ENCODE peak calls at places on chromosomes 13 and 19, in nine cellular contexts. L, J, M, G, P, N, I, A and K are unnamed samples.
A peak's percentile ranks its signal among the peaks of the same experiment; 100 is the strongest.

GRCh38 chr19:14775855-14776254 is 2.5 kb downstream of the ADGRE2 start:
- DNase-seq in L (no peak), J (no peak), M (peak; percentile 31), G (no peak), P (no peak), N (no peak), I (peak; percentile 17), A (no peak), K (no peak)

GRCh38 chr13:81184556-81185265 is 843.8 kb upstream of the SPRY2 start:
- DNase-seq in L (no peak), J (no peak), M (no peak), G (no peak), P (no peak), N (no peak), I (no peak), A (no peak), K (no peak)

GRCh38 chr13:112733661-112734379 is 44.0 kb downstream of the ATP11A start:
- DNase-seq in L (no peak), J (no peak), M (peak; percentile 84), G (no peak), P (no peak), N (no peak), I (no peak), A (no peak), K (no peak)

GRCh38 chr13:25455146-25455545 is 83.4 kb downstream of the ATP8A2 start:
- DNase-seq in L (no peak), J (no peak), M (no peak), G (no peak), P (no peak), N (no peak), I (no peak), A (no peak), K (no peak)

GRCh38 chr13:32883501-32883900 is 132.7 kb upstream of the KL start:
- DNase-seq in L (peak; percentile 20), J (no peak), M (no peak), G (peak; percentile 26), P (no peak), N (no peak), I (no peak), A (no peak), K (no peak)

GRCh38 chr13:20446900-20447299 is 78.8 kb downstream of the CRYL1 start:
- DNase-seq in L (no peak), J (no peak), M (no peak), G (no peak), P (no peak), N (no peak), I (no peak), A (no peak), K (no peak)

GRCh38 chr13:64274481-64275217 is 2859.0 kb upstream of the PCDH20 start:
- DNase-seq in L (no peak), J (no peak), M (no peak), G (no peak), P (no peak), N (no peak), I (no peak), A (no peak), K (no peak)

GRCh38 chr19:39310558-39311311 is 9.9 kb downstream of the LRFN1 start:
- DNase-seq in L (no peak), J (no peak), M (peak; percentile 78), G (no peak), P (no peak), N (no peak), I (no peak), A (no peak), K (no peak)

GRCh38 chr19:35223084-35223790 is 5.3 kb downstream of the FAM187B start:
- DNase-seq in L (no peak), J (no peak), M (no peak), G (no peak), P (no peak), N (no peak), I (no peak), A (no peak), K (no peak)

GRCh38 chr19:35206379-35206778 is 22.2 kb downstream of the FAM187B start:
- DNase-seq in L (no peak), J (no peak), M (no peak), G (no peak), P (no peak), N (peak; percentile 79), I (peak; percentile 46), A (no peak), K (peak; percentile 58)

GRCh38 chr19:23762884-23763711 is 4.4 kb upstream of the ZNF681 start:
- DNase-seq in L (no peak), J (peak; percentile 86), M (peak; percentile 94), G (peak; percentile 92), P (peak; percentile 92), N (peak; percentile 83), I (peak; percentile 93), A (peak; percentile 28), K (peak; percentile 74)

GRCh38 chr19:57935731-57936130 is 529 bp upstream of the ZNF418 start:
- DNase-seq in L (no peak), J (no peak), M (no peak), G (no peak), P (no peak), N (no peak), I (no peak), A (no peak), K (no peak)

DNA sequence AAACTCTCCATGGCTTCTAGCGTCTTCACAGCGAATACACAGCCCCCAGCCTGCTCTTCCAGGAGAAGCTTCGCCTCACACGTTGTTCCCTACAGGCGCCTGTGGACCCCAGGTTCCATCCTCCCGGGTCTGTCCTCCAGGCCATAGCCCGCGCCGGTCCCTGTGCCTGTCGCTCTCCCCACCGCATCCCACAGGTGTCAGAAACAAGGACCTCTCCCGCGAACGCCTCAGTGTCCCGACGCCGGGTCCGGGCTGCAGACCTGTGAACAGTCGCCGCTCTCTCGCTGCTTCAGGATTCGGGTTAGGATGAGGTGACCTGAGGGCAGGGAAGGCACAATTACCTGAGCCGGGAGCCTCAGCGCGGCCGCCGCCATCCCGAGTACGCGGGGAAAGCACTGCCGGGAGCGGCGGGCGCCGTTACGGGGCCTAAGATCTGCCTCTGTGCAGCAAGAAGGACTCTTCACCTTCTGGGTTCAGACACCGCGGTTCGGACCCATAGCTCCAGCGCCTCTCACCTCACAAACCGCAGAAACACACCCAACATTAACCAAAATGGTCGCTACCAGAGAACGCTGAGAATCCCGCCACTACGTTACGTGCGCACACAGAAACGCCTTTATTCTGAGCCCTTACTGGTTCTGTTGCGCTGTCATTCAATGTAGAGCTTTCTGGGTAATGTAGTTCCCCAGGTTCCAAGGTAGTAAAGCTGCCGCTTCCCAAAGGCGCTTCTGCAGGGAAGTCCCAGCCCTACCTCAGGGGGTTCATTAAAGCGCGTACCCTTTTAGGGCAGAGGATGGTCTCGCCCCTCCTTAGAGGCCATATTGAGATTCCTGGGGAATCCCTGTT is at the start of gene ZNF418:
- DNase-seq in L (peak; percentile 37), J (peak; percentile 50), M (peak; percentile 89), G (peak; percentile 63), P (peak; percentile 68), N (peak; percentile 50), I (peak; percentile 24), A (peak; percentile 25), K (no peak)
- H3K9me3 ChIP-seq in L (peaks cover 15% of the 10 kb centered on the region), J (no peaks in the 10 kb centered on the region), M (no peaks in the 10 kb centered on the region), G (peaks cover 32% of the 10 kb centered on the region), P (peaks cover 76% of the 10 kb centered on the region), N (peaks cover 36% of the 10 kb centered on the region), I (peaks cover 71% of the 10 kb centered on the region), A (peaks cover 6% of the 10 kb centered on the region), K (peaks cover 19% of the 10 kb centered on the region)

DNA sequence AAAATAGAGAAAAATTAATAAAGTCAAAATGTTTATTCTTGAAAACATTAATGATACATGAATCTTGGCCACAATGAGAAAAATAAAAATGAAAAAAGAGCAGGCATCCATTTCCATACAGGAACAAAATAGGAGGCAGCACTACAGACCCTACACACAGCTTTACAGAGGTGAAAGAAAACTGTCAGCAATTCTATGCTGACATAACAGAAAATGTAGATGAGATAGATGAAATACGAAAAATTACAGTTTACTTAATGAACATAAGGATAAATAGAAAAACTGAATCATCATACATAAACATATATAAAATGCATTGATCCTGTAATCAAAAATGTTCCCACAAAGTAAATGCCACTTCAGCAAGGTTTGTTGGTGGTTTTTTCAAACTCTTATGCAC is 5.6 kb downstream of the LILRB4 start:
- DNase-seq in L (no peak), J (no peak), M (no peak), G (no peak), P (no peak), N (no peak), I (no peak), A (no peak), K (no peak)
- H3K9me3 ChIP-seq in L (no peaks in the 10 kb centered on the region), J (no peaks in the 10 kb centered on the region), M (peaks cover 88% of the 10 kb centered on the region), G (no peaks in the 10 kb centered on the region), P (no peaks in the 10 kb centered on the region), N (peaks cover 6% of the 10 kb centered on the region), I (no peaks in the 10 kb centered on the region), A (no peaks in the 10 kb centered on the region), K (no peaks in the 10 kb centered on the region)

GRCh38 chr19:56603829-56604228 is 8.7 kb downstream of the ZNF71 start:
- DNase-seq in L (no peak), J (no peak), M (no peak), G (no peak), P (no peak), N (no peak), I (no peak), A (no peak), K (no peak)
- H3K9me3 ChIP-seq in L (peaks cover 3% of the 10 kb centered on the region), J (no peaks in the 10 kb centered on the region), M (no peaks in the 10 kb centered on the region), G (peaks cover 30% of the 10 kb centered on the region), P (peaks cover 64% of the 10 kb centered on the region), N (peaks cover 32% of the 10 kb centered on the region), I (peaks cover 49% of the 10 kb centered on the region), A (no peaks in the 10 kb centered on the region), K (peaks cover 31% of the 10 kb centered on the region)

GRCh38 chr19:53492153-53492552 is 24.6 kb downstream of the ZNF813 start:
- DNase-seq in L (no peak), J (no peak), M (no peak), G (no peak), P (no peak), N (no peak), I (no peak), A (no peak), K (no peak)
- H3K9me3 ChIP-seq in L (no peaks in the 10 kb centered on the region), J (no peaks in the 10 kb centered on the region), M (peaks cover 16% of the 10 kb centered on the region), G (peaks cover 63% of the 10 kb centered on the region), P (peaks cover 59% of the 10 kb centered on the region), N (peaks cover 52% of the 10 kb centered on the region), I (peaks cover 81% of the 10 kb centered on the region), A (no peaks in the 10 kb centered on the region), K (peaks cover 45% of the 10 kb centered on the region)